ENCODE peak calls at places on chromosomes 7 and 10, in nine cellular contexts. One of them, this sample, is unnamed. For H3K4me1, the result is how much of the 10 kb centered on the place peaks cover.

GRCh38 chr10:70132098-70133029 is at the start of gene AIFM2:
- DNase-seq in CD8-positive, alpha-beta memory T cell: peak
- DNase-seq in cardiac muscle cell: peak
- DNase-seq in OCI-LY7: no peak
- DNase-seq in PC-3: peak
- DNase-seq in ovary: peak
- DNase-seq in transverse colon: peak
- DNase-seq in DND-41: peak
- DNase-seq in right cardiac atrium: peak
- DNase-seq in this sample: peak

GRCh38 chr10:55820071-55820470 is 541.0 kb downstream of the ZWINT start:
- DNase-seq in CD8-positive, alpha-beta memory T cell: no peak
- DNase-seq in cardiac muscle cell: no peak
- DNase-seq in OCI-LY7: no peak
- DNase-seq in PC-3: no peak
- DNase-seq in ovary: no peak
- DNase-seq in transverse colon: no peak
- DNase-seq in DND-41: no peak
- DNase-seq in right cardiac atrium: no peak
- DNase-seq in this sample: no peak

GRCh38 chr10:100554902-100555301 is 19.2 kb downstream of the HIF1AN start:
- DNase-seq in CD8-positive, alpha-beta memory T cell: no peak
- DNase-seq in cardiac muscle cell: no peak
- DNase-seq in OCI-LY7: no peak
- DNase-seq in PC-3: no peak
- DNase-seq in ovary: no peak
- DNase-seq in transverse colon: no peak
- DNase-seq in DND-41: no peak
- DNase-seq in right cardiac atrium: no peak
- DNase-seq in this sample: no peak

GRCh38 chr10:5033061-5033770 is 29.6 kb upstream of the AKR1C2 start:
- DNase-seq in CD8-positive, alpha-beta memory T cell: no peak
- DNase-seq in cardiac muscle cell: peak
- DNase-seq in OCI-LY7: no peak
- DNase-seq in PC-3: peak
- DNase-seq in ovary: no peak
- DNase-seq in transverse colon: no peak
- DNase-seq in DND-41: no peak
- DNase-seq in right cardiac atrium: no peak
- DNase-seq in this sample: no peak

GRCh38 chr10:99235469-99235871 is at the start of gene HPSE2:
- DNase-seq in CD8-positive, alpha-beta memory T cell: no peak
- DNase-seq in cardiac muscle cell: peak
- DNase-seq in OCI-LY7: no peak
- DNase-seq in PC-3: no peak
- DNase-seq in ovary: no peak
- DNase-seq in transverse colon: no peak
- DNase-seq in DND-41: no peak
- DNase-seq in right cardiac atrium: no peak
- DNase-seq in this sample: no peak

GRCh38 chr10:48587101-48587500 is 17.8 kb downstream of the ARHGAP22 start:
- DNase-seq in CD8-positive, alpha-beta memory T cell: no peak
- DNase-seq in cardiac muscle cell: no peak
- DNase-seq in OCI-LY7: no peak
- DNase-seq in PC-3: no peak
- DNase-seq in ovary: no peak
- DNase-seq in transverse colon: no peak
- DNase-seq in DND-41: no peak
- DNase-seq in right cardiac atrium: no peak
- DNase-seq in this sample: no peak

GRCh38 chr10:129305046-129305445 is 162.0 kb upstream of the MGMT start:
- DNase-seq in CD8-positive, alpha-beta memory T cell: no peak
- DNase-seq in cardiac muscle cell: peak
- DNase-seq in OCI-LY7: no peak
- DNase-seq in PC-3: no peak
- DNase-seq in ovary: no peak
- DNase-seq in transverse colon: no peak
- DNase-seq in DND-41: no peak
- DNase-seq in right cardiac atrium: no peak
- DNase-seq in this sample: no peak

GRCh38 chr7:54546081-54546985 is 4.2 kb downstream of the VSTM2A start:
- DNase-seq in CD8-positive, alpha-beta memory T cell: no peak
- DNase-seq in cardiac muscle cell: no peak
- DNase-seq in OCI-LY7: no peak
- DNase-seq in PC-3: peak
- DNase-seq in ovary: no peak
- DNase-seq in transverse colon: peak
- DNase-seq in DND-41: no peak
- DNase-seq in right cardiac atrium: no peak
- DNase-seq in this sample: no peak

GRCh38 chr10:1431229-1431628 is 306.1 kb downstream of the ADARB2 start:
- DNase-seq in CD8-positive, alpha-beta memory T cell: no peak
- DNase-seq in cardiac muscle cell: no peak
- DNase-seq in OCI-LY7: no peak
- DNase-seq in PC-3: no peak
- DNase-seq in ovary: no peak
- DNase-seq in transverse colon: no peak
- DNase-seq in DND-41: no peak
- DNase-seq in right cardiac atrium: no peak
- DNase-seq in this sample: no peak

GRCh38 chr7:50312589-50313162 is 8.2 kb downstream of the IKZF1 start:
- DNase-seq in CD8-positive, alpha-beta memory T cell: no peak
- DNase-seq in cardiac muscle cell: no peak
- DNase-seq in OCI-LY7: peak
- DNase-seq in PC-3: no peak
- DNase-seq in ovary: no peak
- DNase-seq in transverse colon: no peak
- DNase-seq in DND-41: no peak
- DNase-seq in right cardiac atrium: no peak
- DNase-seq in this sample: no peak
- H3K4me1 ChIP-seq in CD8-positive, alpha-beta memory T cell: half or more
- H3K4me1 ChIP-seq in cardiac muscle cell: under half
- H3K4me1 ChIP-seq in OCI-LY7: half or more
- H3K4me1 ChIP-seq in PC-3: under half
- H3K4me1 ChIP-seq in ovary: under half
- H3K4me1 ChIP-seq in transverse colon: under half
- H3K4me1 ChIP-seq in DND-41: half or more
- H3K4me1 ChIP-seq in right cardiac atrium: under half
- H3K4me1 ChIP-seq in this sample: half or more

DNA sequence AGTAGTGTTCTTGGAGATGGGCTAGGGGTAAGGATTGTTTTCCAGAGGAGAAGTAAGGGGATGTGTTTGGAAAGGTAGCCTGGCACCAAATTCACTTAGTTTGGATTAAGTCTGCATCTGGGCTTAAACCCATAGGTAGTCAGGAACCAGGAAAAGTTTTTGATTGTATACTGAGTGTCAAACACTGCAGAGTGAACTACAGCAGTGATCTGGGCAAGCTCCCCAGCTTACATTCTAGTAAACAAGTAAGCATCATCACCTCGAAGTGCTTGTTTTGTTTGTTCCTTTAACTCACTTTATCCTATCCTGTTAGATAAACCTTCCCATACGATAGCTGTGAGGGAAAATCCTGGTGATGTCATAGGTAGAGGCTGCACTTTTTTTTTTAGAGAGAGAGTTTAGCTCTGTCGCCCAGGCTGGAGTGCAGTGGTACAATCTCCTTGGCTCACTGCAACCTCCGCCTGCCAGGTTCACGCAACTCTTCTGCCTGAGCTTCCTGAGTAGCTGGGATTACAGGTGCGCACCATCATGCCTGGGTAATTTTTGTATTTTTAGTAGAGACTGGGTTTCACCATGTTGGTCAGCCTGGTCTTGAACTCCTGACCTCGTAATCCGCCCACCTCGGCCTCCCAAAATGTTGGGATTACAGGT is 2.4 kb downstream of the RPS24 start:
- DNase-seq in CD8-positive, alpha-beta memory T cell: no peak
- DNase-seq in cardiac muscle cell: no peak
- DNase-seq in OCI-LY7: no peak
- DNase-seq in PC-3: peak
- DNase-seq in ovary: no peak
- DNase-seq in transverse colon: no peak
- DNase-seq in DND-41: no peak
- DNase-seq in right cardiac atrium: no peak
- DNase-seq in this sample: no peak
- H3K4me3 ChIP-seq in CD8-positive, alpha-beta memory T cell: no peak
- H3K4me3 ChIP-seq in cardiac muscle cell: no peak
- H3K4me3 ChIP-seq in OCI-LY7: peak
- H3K4me3 ChIP-seq in PC-3: peak
- H3K4me3 ChIP-seq in ovary: no peak
- H3K4me3 ChIP-seq in transverse colon: no peak
- H3K4me3 ChIP-seq in DND-41: no peak
- H3K4me3 ChIP-seq in right cardiac atrium: no peak
- H3K4me3 ChIP-seq in this sample: peak

DNA sequence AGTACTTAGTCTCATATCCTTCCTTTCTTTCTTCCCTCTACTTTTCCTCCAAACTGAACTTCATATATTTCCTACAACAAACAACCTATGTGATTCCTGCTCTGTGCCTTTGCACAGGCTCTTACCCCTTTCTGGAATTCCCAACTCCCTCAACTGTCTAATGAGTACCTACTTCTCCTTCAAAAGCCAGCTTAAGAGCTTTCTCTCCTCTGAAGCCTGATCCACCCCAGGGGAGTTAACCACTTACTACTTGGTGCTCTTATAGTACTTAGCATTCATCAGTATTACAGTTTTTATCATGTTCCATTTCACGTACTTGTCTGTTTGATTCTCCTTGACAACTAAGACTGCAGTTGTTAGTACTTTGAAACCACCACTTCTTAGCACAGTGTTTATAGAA is 246.1 kb downstream of the LRRTM3 start:
- DNase-seq in CD8-positive, alpha-beta memory T cell: no peak
- DNase-seq in cardiac muscle cell: no peak
- DNase-seq in OCI-LY7: no peak
- DNase-seq in PC-3: no peak
- DNase-seq in ovary: no peak
- DNase-seq in transverse colon: no peak
- DNase-seq in DND-41: no peak
- DNase-seq in right cardiac atrium: no peak
- DNase-seq in this sample: no peak
- H3K4me1 ChIP-seq in CD8-positive, alpha-beta memory T cell: under half
- H3K4me1 ChIP-seq in cardiac muscle cell: under half
- H3K4me1 ChIP-seq in OCI-LY7: under half
- H3K4me1 ChIP-seq in PC-3: under half
- H3K4me1 ChIP-seq in ovary: under half
- H3K4me1 ChIP-seq in transverse colon: under half
- H3K4me1 ChIP-seq in DND-41: under half
- H3K4me1 ChIP-seq in right cardiac atrium: under half
- H3K4me1 ChIP-seq in this sample: under half

GRCh38 chr7:27158436-27159277 is 2.2 kb upstream of the HOXA7 start:
- DNase-seq in CD8-positive, alpha-beta memory T cell: no peak
- DNase-seq in cardiac muscle cell: no peak
- DNase-seq in OCI-LY7: no peak
- DNase-seq in PC-3: peak
- DNase-seq in ovary: peak
- DNase-seq in transverse colon: peak
- DNase-seq in DND-41: no peak
- DNase-seq in right cardiac atrium: no peak
- DNase-seq in this sample: no peak

GRCh38 chr7:27156508-27156898 is at the start of gene HOXA7:
- DNase-seq in CD8-positive, alpha-beta memory T cell: no peak
- DNase-seq in cardiac muscle cell: no peak
- DNase-seq in OCI-LY7: peak
- DNase-seq in PC-3: no peak
- DNase-seq in ovary: peak
- DNase-seq in transverse colon: peak
- DNase-seq in DND-41: peak
- DNase-seq in right cardiac atrium: no peak
- DNase-seq in this sample: no peak

GRCh38 chr7:27155816-27156507 is 513 bp downstream of the HOXA7 start:
- DNase-seq in CD8-positive, alpha-beta memory T cell: no peak
- DNase-seq in cardiac muscle cell: no peak
- DNase-seq in OCI-LY7: peak
- DNase-seq in PC-3: peak
- DNase-seq in ovary: peak
- DNase-seq in transverse colon: peak
- DNase-seq in DND-41: peak
- DNase-seq in right cardiac atrium: no peak
- DNase-seq in this sample: no peak

GRCh38 chr7:27157717-27158431 is 1.4 kb upstream of the HOXA7 start:
- DNase-seq in CD8-positive, alpha-beta memory T cell: no peak
- DNase-seq in cardiac muscle cell: no peak
- DNase-seq in OCI-LY7: no peak
- DNase-seq in PC-3: no peak
- DNase-seq in ovary: peak
- DNase-seq in transverse colon: peak
- DNase-seq in DND-41: no peak
- DNase-seq in right cardiac atrium: no peak
- DNase-seq in this sample: no peak

GRCh38 chr7:27156901-27157716 is 634 bp upstream of the HOXA7 start:
- DNase-seq in CD8-positive, alpha-beta memory T cell: no peak
- DNase-seq in cardiac muscle cell: no peak
- DNase-seq in OCI-LY7: no peak
- DNase-seq in PC-3: no peak
- DNase-seq in ovary: peak
- DNase-seq in transverse colon: peak
- DNase-seq in DND-41: no peak
- DNase-seq in right cardiac atrium: no peak
- DNase-seq in this sample: no peak
- H3K4me3 ChIP-seq in CD8-positive, alpha-beta memory T cell: no peak
- H3K4me3 ChIP-seq in cardiac muscle cell: no peak
- H3K4me3 ChIP-seq in OCI-LY7: no peak
- H3K4me3 ChIP-seq in PC-3: no peak
- H3K4me3 ChIP-seq in ovary: peak
- H3K4me3 ChIP-seq in transverse colon: peak
- H3K4me3 ChIP-seq in DND-41: no peak
- H3K4me3 ChIP-seq in right cardiac atrium: peak
- H3K4me3 ChIP-seq in this sample: no peak

DNA sequence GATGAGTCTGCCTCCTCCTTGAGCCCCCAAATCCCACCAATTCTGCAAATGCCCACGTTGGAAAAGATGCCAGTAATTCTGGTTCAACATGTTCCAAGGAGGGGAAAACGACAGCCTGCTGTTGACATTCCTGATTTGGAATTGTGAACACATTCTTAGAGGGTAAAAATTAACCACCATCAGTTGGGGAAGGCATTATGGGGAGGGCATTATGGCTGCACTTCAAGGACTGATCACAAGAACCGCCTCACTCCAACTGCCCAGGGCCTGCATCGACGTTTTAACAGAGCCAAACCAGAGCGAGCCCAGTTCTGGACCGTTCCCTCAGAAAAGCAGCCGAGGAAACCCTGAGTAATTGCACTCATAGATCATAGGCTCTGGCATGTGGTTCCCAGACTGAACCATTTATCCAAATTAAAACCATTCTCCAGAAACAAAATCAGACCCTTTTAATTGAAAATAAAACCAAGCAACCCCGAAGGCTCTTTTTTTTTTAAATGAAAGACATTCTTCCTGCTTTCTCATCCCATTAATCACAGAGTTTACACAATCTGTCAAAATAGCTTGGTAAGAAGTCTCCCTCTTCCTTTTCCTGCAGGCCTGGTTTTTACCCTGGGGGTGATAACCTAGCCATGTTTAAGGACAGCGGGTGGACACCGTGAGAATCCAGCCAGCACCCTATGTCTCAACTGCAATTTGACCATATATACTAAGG is 8.0 kb downstream of the TNS3 start:
- DNase-seq in CD8-positive, alpha-beta memory T cell: no peak
- DNase-seq in cardiac muscle cell: peak
- DNase-seq in OCI-LY7: no peak
- DNase-seq in PC-3: peak
- DNase-seq in ovary: no peak
- DNase-seq in transverse colon: no peak
- DNase-seq in DND-41: no peak
- DNase-seq in right cardiac atrium: no peak
- DNase-seq in this sample: no peak
- H3K4me1 ChIP-seq in CD8-positive, alpha-beta memory T cell: under half
- H3K4me1 ChIP-seq in cardiac muscle cell: under half
- H3K4me1 ChIP-seq in OCI-LY7: half or more
- H3K4me1 ChIP-seq in PC-3: half or more
- H3K4me1 ChIP-seq in ovary: under half
- H3K4me1 ChIP-seq in transverse colon: half or more
- H3K4me1 ChIP-seq in DND-41: under half
- H3K4me1 ChIP-seq in right cardiac atrium: under half
- H3K4me1 ChIP-seq in this sample: under half